ENCODE peak calls at places on chromosome 6, in ten cellular contexts. One of them, this sample, is unnamed.

GRCh38 chr6:34182751-34183531 is 37.1 kb upstream of the GRM4 start:
- DNase-seq in psoas muscle: no peak
- DNase-seq in activated gamma-delta T cell: no peak
- DNase-seq in skeletal muscle cell: no peak
- DNase-seq in activated T-cell treated with anti-CD3 and anti-CD28 coated beads, Interleukin-2, amount 50 U/mL, for 1 hour: peak
- DNase-seq in HCEC 1CT: no peak
- DNase-seq in fibroblast of mammary gland: peak
- DNase-seq in COR-L47: no peak
- DNase-seq in retina: no peak
- DNase-seq in NCI-H460: no peak
- DNase-seq in this sample: peak

GRCh38 chr6:7390218-7390878 is 740 bp downstream of the RIOK1 start:
- DNase-seq in activated T-cell treated with anti-CD3 and anti-CD28 coated beads, Interleukin-2, amount 50 U/mL, for 1 hour: peak
- DNase-seq in retina: no peak
- DNase-seq in fibroblast of mammary gland: no peak
- DNase-seq in psoas muscle: no peak
- DNase-seq in activated gamma-delta T cell: no peak
- DNase-seq in HCEC 1CT: no peak
- DNase-seq in NCI-H460: no peak
- DNase-seq in COR-L47: no peak
- DNase-seq in skeletal muscle cell: no peak
- DNase-seq in this sample: no peak

GRCh38 chr6:116217069-116217468 is 36.8 kb downstream of the TSPYL4 start:
- DNase-seq in activated T-cell treated with anti-CD3 and anti-CD28 coated beads, Interleukin-2, amount 50 U/mL, for 1 hour: no peak
- DNase-seq in HCEC 1CT: peak
- DNase-seq in psoas muscle: no peak
- DNase-seq in skeletal muscle cell: no peak
- DNase-seq in fibroblast of mammary gland: peak
- DNase-seq in COR-L47: no peak
- DNase-seq in retina: peak
- DNase-seq in activated gamma-delta T cell: no peak
- DNase-seq in NCI-H460: peak
- DNase-seq in this sample: no peak

GRCh38 chr6:11911535-11911934 is 100.6 kb upstream of the HIVEP1 start:
- DNase-seq in psoas muscle: no peak
- DNase-seq in retina: peak
- DNase-seq in activated T-cell treated with anti-CD3 and anti-CD28 coated beads, Interleukin-2, amount 50 U/mL, for 1 hour: no peak
- DNase-seq in NCI-H460: no peak
- DNase-seq in skeletal muscle cell: no peak
- DNase-seq in COR-L47: no peak
- DNase-seq in activated gamma-delta T cell: no peak
- DNase-seq in HCEC 1CT: no peak
- DNase-seq in fibroblast of mammary gland: no peak
- DNase-seq in this sample: no peak

GRCh38 chr6:11241793-11242201 is 9.3 kb upstream of the NEDD9 start:
- DNase-seq in NCI-H460: no peak
- DNase-seq in HCEC 1CT: peak
- DNase-seq in psoas muscle: peak
- DNase-seq in fibroblast of mammary gland: peak
- DNase-seq in activated T-cell treated with anti-CD3 and anti-CD28 coated beads, Interleukin-2, amount 50 U/mL, for 1 hour: no peak
- DNase-seq in skeletal muscle cell: no peak
- DNase-seq in activated gamma-delta T cell: no peak
- DNase-seq in COR-L47: no peak
- DNase-seq in retina: no peak
- DNase-seq in this sample: no peak

GRCh38 chr6:33726696-33727095 is 15.2 kb upstream of the UQCC2 start:
- DNase-seq in activated gamma-delta T cell: no peak
- DNase-seq in COR-L47: no peak
- DNase-seq in skeletal muscle cell: no peak
- DNase-seq in NCI-H460: no peak
- DNase-seq in HCEC 1CT: no peak
- DNase-seq in activated T-cell treated with anti-CD3 and anti-CD28 coated beads, Interleukin-2, amount 50 U/mL, for 1 hour: no peak
- DNase-seq in retina: no peak
- DNase-seq in fibroblast of mammary gland: no peak
- DNase-seq in psoas muscle: no peak
- DNase-seq in this sample: no peak

GRCh38 chr6:109947001-109947400 is 31.1 kb upstream of the GPR6 start:
- DNase-seq in fibroblast of mammary gland: no peak
- DNase-seq in activated T-cell treated with anti-CD3 and anti-CD28 coated beads, Interleukin-2, amount 50 U/mL, for 1 hour: no peak
- DNase-seq in NCI-H460: no peak
- DNase-seq in HCEC 1CT: no peak
- DNase-seq in activated gamma-delta T cell: no peak
- DNase-seq in retina: no peak
- DNase-seq in COR-L47: no peak
- DNase-seq in skeletal muscle cell: no peak
- DNase-seq in psoas muscle: no peak
- DNase-seq in this sample: no peak

GRCh38 chr6:169725270-169726048 is 1.2 kb upstream of the PHF10 start:
- DNase-seq in fibroblast of mammary gland: peak
- DNase-seq in HCEC 1CT: peak
- DNase-seq in retina: no peak
- DNase-seq in activated gamma-delta T cell: no peak
- DNase-seq in NCI-H460: peak
- DNase-seq in psoas muscle: peak
- DNase-seq in COR-L47: no peak
- DNase-seq in skeletal muscle cell: peak
- DNase-seq in activated T-cell treated with anti-CD3 and anti-CD28 coated beads, Interleukin-2, amount 50 U/mL, for 1 hour: no peak
- DNase-seq in this sample: no peak

GRCh38 chr6:46217671-46218131 is 46.9 kb upstream of the ENPP5 start:
- DNase-seq in psoas muscle: peak
- DNase-seq in HCEC 1CT: no peak
- DNase-seq in activated T-cell treated with anti-CD3 and anti-CD28 coated beads, Interleukin-2, amount 50 U/mL, for 1 hour: no peak
- DNase-seq in activated gamma-delta T cell: no peak
- DNase-seq in skeletal muscle cell: no peak
- DNase-seq in retina: no peak
- DNase-seq in COR-L47: no peak
- DNase-seq in fibroblast of mammary gland: peak
- DNase-seq in NCI-H460: no peak
- DNase-seq in this sample: no peak

GRCh38 chr6:132061381-132061780 is 110.2 kb upstream of the CCN2 start:
- DNase-seq in HCEC 1CT: no peak
- DNase-seq in retina: no peak
- DNase-seq in NCI-H460: no peak
- DNase-seq in activated T-cell treated with anti-CD3 and anti-CD28 coated beads, Interleukin-2, amount 50 U/mL, for 1 hour: no peak
- DNase-seq in COR-L47: no peak
- DNase-seq in skeletal muscle cell: no peak
- DNase-seq in fibroblast of mammary gland: no peak
- DNase-seq in psoas muscle: no peak
- DNase-seq in activated gamma-delta T cell: no peak
- DNase-seq in this sample: no peak

GRCh38 chr6:151059612-151060095 is 180.1 kb upstream of the AKAP12 start:
- DNase-seq in retina: no peak
- DNase-seq in NCI-H460: no peak
- DNase-seq in COR-L47: no peak
- DNase-seq in HCEC 1CT: no peak
- DNase-seq in skeletal muscle cell: no peak
- DNase-seq in psoas muscle: no peak
- DNase-seq in activated gamma-delta T cell: no peak
- DNase-seq in fibroblast of mammary gland: peak
- DNase-seq in activated T-cell treated with anti-CD3 and anti-CD28 coated beads, Interleukin-2, amount 50 U/mL, for 1 hour: no peak
- DNase-seq in this sample: no peak

GRCh38 chr6:116229287-116229913 is 24.5 kb downstream of the TSPYL4 start:
- DNase-seq in retina: peak
- DNase-seq in HCEC 1CT: peak
- DNase-seq in psoas muscle: peak
- DNase-seq in activated T-cell treated with anti-CD3 and anti-CD28 coated beads, Interleukin-2, amount 50 U/mL, for 1 hour: no peak
- DNase-seq in fibroblast of mammary gland: peak
- DNase-seq in activated gamma-delta T cell: no peak
- DNase-seq in NCI-H460: no peak
- DNase-seq in skeletal muscle cell: peak
- DNase-seq in COR-L47: no peak
- DNase-seq in this sample: no peak

GRCh38 chr6:169527306-169527705 is 174.5 kb downstream of the WDR27 start:
- DNase-seq in fibroblast of mammary gland: peak
- DNase-seq in retina: no peak
- DNase-seq in NCI-H460: no peak
- DNase-seq in skeletal muscle cell: no peak
- DNase-seq in activated T-cell treated with anti-CD3 and anti-CD28 coated beads, Interleukin-2, amount 50 U/mL, for 1 hour: no peak
- DNase-seq in HCEC 1CT: peak
- DNase-seq in activated gamma-delta T cell: no peak
- DNase-seq in psoas muscle: no peak
- DNase-seq in COR-L47: no peak
- DNase-seq in this sample: no peak

GRCh38 chr6:3739311-3739897 is 12.1 kb downstream of the PXDC1 start:
- DNase-seq in HCEC 1CT: no peak
- DNase-seq in skeletal muscle cell: no peak
- DNase-seq in fibroblast of mammary gland: no peak
- DNase-seq in NCI-H460: no peak
- DNase-seq in activated gamma-delta T cell: no peak
- DNase-seq in COR-L47: no peak
- DNase-seq in retina: no peak
- DNase-seq in psoas muscle: no peak
- DNase-seq in activated T-cell treated with anti-CD3 and anti-CD28 coated beads, Interleukin-2, amount 50 U/mL, for 1 hour: no peak
- DNase-seq in this sample: no peak

GRCh38 chr6:14921878-14922277 is 324.0 kb upstream of the JARID2 start:
- DNase-seq in HCEC 1CT: no peak
- DNase-seq in activated T-cell treated with anti-CD3 and anti-CD28 coated beads, Interleukin-2, amount 50 U/mL, for 1 hour: no peak
- DNase-seq in psoas muscle: no peak
- DNase-seq in fibroblast of mammary gland: no peak
- DNase-seq in activated gamma-delta T cell: no peak
- DNase-seq in NCI-H460: no peak
- DNase-seq in skeletal muscle cell: no peak
- DNase-seq in COR-L47: no peak
- DNase-seq in retina: peak
- DNase-seq in this sample: no peak

GRCh38 chr6:25601797-25602679 is 50.0 kb upstream of the SCGN start:
- DNase-seq in activated gamma-delta T cell: no peak
- DNase-seq in activated T-cell treated with anti-CD3 and anti-CD28 coated beads, Interleukin-2, amount 50 U/mL, for 1 hour: no peak
- DNase-seq in COR-L47: peak
- DNase-seq in fibroblast of mammary gland: peak
- DNase-seq in skeletal muscle cell: peak
- DNase-seq in psoas muscle: no peak
- DNase-seq in retina: peak
- DNase-seq in HCEC 1CT: peak
- DNase-seq in NCI-H460: peak
- DNase-seq in this sample: no peak

GRCh38 chr6:136772685-136773472 is 19.4 kb downstream of the MAP3K5 start:
- DNase-seq in retina: no peak
- DNase-seq in HCEC 1CT: no peak
- DNase-seq in skeletal muscle cell: no peak
- DNase-seq in activated gamma-delta T cell: no peak
- DNase-seq in COR-L47: no peak
- DNase-seq in psoas muscle: no peak
- DNase-seq in fibroblast of mammary gland: no peak
- DNase-seq in activated T-cell treated with anti-CD3 and anti-CD28 coated beads, Interleukin-2, amount 50 U/mL, for 1 hour: no peak
- DNase-seq in NCI-H460: no peak
- DNase-seq in this sample: no peak

GRCh38 chr6:166781331-166781730 is 154.3 kb upstream of the RPS6KA2 start:
- DNase-seq in psoas muscle: no peak
- DNase-seq in skeletal muscle cell: no peak
- DNase-seq in HCEC 1CT: no peak
- DNase-seq in retina: no peak
- DNase-seq in COR-L47: no peak
- DNase-seq in fibroblast of mammary gland: no peak
- DNase-seq in activated gamma-delta T cell: no peak
- DNase-seq in activated T-cell treated with anti-CD3 and anti-CD28 coated beads, Interleukin-2, amount 50 U/mL, for 1 hour: no peak
- DNase-seq in NCI-H460: no peak
- DNase-seq in this sample: no peak

GRCh38 chr6:11770546-11771466 is 7.8 kb downstream of the ADTRP start:
- DNase-seq in skeletal muscle cell: peak
- DNase-seq in psoas muscle: peak
- DNase-seq in HCEC 1CT: peak
- DNase-seq in NCI-H460: peak
- DNase-seq in retina: peak
- DNase-seq in fibroblast of mammary gland: peak
- DNase-seq in activated T-cell treated with anti-CD3 and anti-CD28 coated beads, Interleukin-2, amount 50 U/mL, for 1 hour: no peak
- DNase-seq in COR-L47: no peak
- DNase-seq in activated gamma-delta T cell: no peak
- DNase-seq in this sample: no peak

GRCh38 chr6:170451762-170452651 is 101.1 kb downstream of the PSMB1 start:
- DNase-seq in fibroblast of mammary gland: no peak
- DNase-seq in psoas muscle: no peak
- DNase-seq in retina: no peak
- DNase-seq in activated gamma-delta T cell: no peak
- DNase-seq in activated T-cell treated with anti-CD3 and anti-CD28 coated beads, Interleukin-2, amount 50 U/mL, for 1 hour: peak
- DNase-seq in COR-L47: no peak
- DNase-seq in skeletal muscle cell: no peak
- DNase-seq in HCEC 1CT: no peak
- DNase-seq in NCI-H460: no peak
- DNase-seq in this sample: peak

GRCh38 chr6:17705428-17705777 is 1.3 kb downstream of the NUP153 start:
- DNase-seq in fibroblast of mammary gland: peak
- DNase-seq in psoas muscle: no peak
- DNase-seq in activated T-cell treated with anti-CD3 and anti-CD28 coated beads, Interleukin-2, amount 50 U/mL, for 1 hour: no peak
- DNase-seq in activated gamma-delta T cell: no peak
- DNase-seq in retina: no peak
- DNase-seq in skeletal muscle cell: peak
- DNase-seq in NCI-H460: peak
- DNase-seq in HCEC 1CT: peak
- DNase-seq in COR-L47: no peak
- DNase-seq in this sample: no peak

GRCh38 chr6:151679081-151679480 is 128.4 kb upstream of the ESR1 start:
- DNase-seq in psoas muscle: peak
- DNase-seq in retina: no peak
- DNase-seq in activated T-cell treated with anti-CD3 and anti-CD28 coated beads, Interleukin-2, amount 50 U/mL, for 1 hour: no peak
- DNase-seq in NCI-H460: no peak
- DNase-seq in activated gamma-delta T cell: no peak
- DNase-seq in skeletal muscle cell: no peak
- DNase-seq in HCEC 1CT: peak
- DNase-seq in fibroblast of mammary gland: peak
- DNase-seq in COR-L47: no peak
- DNase-seq in this sample: no peak

GRCh38 chr6:56374841-56375369 is 127.5 kb upstream of the COL21A1 start:
- DNase-seq in retina: no peak
- DNase-seq in fibroblast of mammary gland: peak
- DNase-seq in psoas muscle: no peak
- DNase-seq in activated gamma-delta T cell: no peak
- DNase-seq in skeletal muscle cell: peak
- DNase-seq in NCI-H460: no peak
- DNase-seq in COR-L47: no peak
- DNase-seq in HCEC 1CT: peak
- DNase-seq in activated T-cell treated with anti-CD3 and anti-CD28 coated beads, Interleukin-2, amount 50 U/mL, for 1 hour: no peak
- DNase-seq in this sample: no peak

GRCh38 chr6:53441035-53441493 is 92.3 kb upstream of the ELOVL5 start:
- DNase-seq in activated gamma-delta T cell: no peak
- DNase-seq in retina: no peak
- DNase-seq in fibroblast of mammary gland: peak
- DNase-seq in COR-L47: no peak
- DNase-seq in psoas muscle: no peak
- DNase-seq in activated T-cell treated with anti-CD3 and anti-CD28 coated beads, Interleukin-2, amount 50 U/mL, for 1 hour: no peak
- DNase-seq in skeletal muscle cell: no peak
- DNase-seq in HCEC 1CT: peak
- DNase-seq in NCI-H460: no peak
- DNase-seq in this sample: no peak

GRCh38 chr6:132190097-132190814 is 211.0 kb downstream of the MOXD1 start:
- DNase-seq in HCEC 1CT: peak
- DNase-seq in retina: no peak
- DNase-seq in COR-L47: no peak
- DNase-seq in fibroblast of mammary gland: peak
- DNase-seq in activated T-cell treated with anti-CD3 and anti-CD28 coated beads, Interleukin-2, amount 50 U/mL, for 1 hour: no peak
- DNase-seq in psoas muscle: no peak
- DNase-seq in skeletal muscle cell: no peak
- DNase-seq in activated gamma-delta T cell: no peak
- DNase-seq in NCI-H460: no peak
- DNase-seq in this sample: no peak

GRCh38 chr6:38149526-38149925 is 330.0 kb downstream of the ZFAND3 start:
- DNase-seq in skeletal muscle cell: no peak
- DNase-seq in HCEC 1CT: no peak
- DNase-seq in psoas muscle: no peak
- DNase-seq in activated gamma-delta T cell: no peak
- DNase-seq in fibroblast of mammary gland: peak
- DNase-seq in retina: no peak
- DNase-seq in NCI-H460: no peak
- DNase-seq in COR-L47: peak
- DNase-seq in activated T-cell treated with anti-CD3 and anti-CD28 coated beads, Interleukin-2, amount 50 U/mL, for 1 hour: no peak
- DNase-seq in this sample: no peak

GRCh38 chr6:8215631-8216030 is 113.3 kb upstream of the EEF1E1 start:
- DNase-seq in activated gamma-delta T cell: no peak
- DNase-seq in retina: no peak
- DNase-seq in psoas muscle: no peak
- DNase-seq in COR-L47: no peak
- DNase-seq in activated T-cell treated with anti-CD3 and anti-CD28 coated beads, Interleukin-2, amount 50 U/mL, for 1 hour: no peak
- DNase-seq in fibroblast of mammary gland: peak
- DNase-seq in NCI-H460: no peak
- DNase-seq in HCEC 1CT: no peak
- DNase-seq in skeletal muscle cell: peak
- DNase-seq in this sample: no peak

GRCh38 chr6:22600059-22600458 is 30.7 kb downstream of the HDGFL1 start:
- DNase-seq in NCI-H460: no peak
- DNase-seq in HCEC 1CT: no peak
- DNase-seq in retina: no peak
- DNase-seq in activated gamma-delta T cell: no peak
- DNase-seq in psoas muscle: no peak
- DNase-seq in COR-L47: no peak
- DNase-seq in skeletal muscle cell: peak
- DNase-seq in fibroblast of mammary gland: peak
- DNase-seq in activated T-cell treated with anti-CD3 and anti-CD28 coated beads, Interleukin-2, amount 50 U/mL, for 1 hour: no peak
- DNase-seq in this sample: no peak